ENCODE peak calls at places on chromosomes 16 and 17, in four cellular contexts. X is SK-N-SH, E is HCT116, Z is K562. S is an unnamed sample.

GRCh38 chr17:40086150-40087044 is 14.0 kb downstream of the NR1D1 start:
- DNase-seq in X (peak; percentile 92), E (no peak), Z (peak; percentile 82), S (peak; percentile 70)

GRCh38 chr16:2239231-2239675 is 3.0 kb downstream of the DNASE1L2 start:
- DNase-seq in E (no peak), Z (no peak), X (peak; percentile 23), S (no peak)

GRCh38 chr17:1590031-1590746 is 27.6 kb upstream of the PITPNA start:
- DNase-seq in E (peak; percentile 86), X (no peak), Z (peak; percentile 77), S (peak; percentile 90)

GRCh38 chr17:64028874-64029464 is 8.5 kb upstream of the ICAM2 start:
- DNase-seq in Z (peak; percentile 63), X (peak; percentile 83), E (peak; percentile 66), S (peak; percentile 68)

GRCh38 chr17:57671546-57672204 is 73.4 kb downstream of the CCDC182 start:
- DNase-seq in E (peak; percentile 47), Z (peak; percentile 86), X (peak; percentile 94), S (peak; percentile 81)

GRCh38 chr16:54026456-54026855 is 260.1 kb downstream of the IRX3 start:
- DNase-seq in X (no peak), E (no peak), Z (no peak), S (no peak)

GRCh38 chr17:75830168-75831031 is 13.8 kb downstream of the UNC13D start:
- DNase-seq in E (no peak), X (peak; percentile 88), Z (peak; percentile 50), S (peak; percentile 47)

GRCh38 chr16:19085679-19086200 is 18.3 kb downstream of the COQ7 start:
- DNase-seq in Z (peak; percentile 68), X (peak; percentile 22), E (no peak), S (no peak)

GRCh38 chr16:1908081-1908633 is 10.1 kb downstream of the HS3ST6 start:
- DNase-seq in X (peak; percentile 32), Z (no peak), E (no peak), S (no peak)

GRCh38 chr16:77647726-77648125 is 74.6 kb upstream of the NUDT7 start:
- DNase-seq in Z (no peak), X (no peak), E (no peak), S (no peak)

GRCh38 chr16:48576927-48577326 is 33.1 kb downstream of the N4BP1 start:
- DNase-seq in E (no peak), X (no peak), Z (no peak), S (peak; percentile 11)

GRCh38 chr16:46830417-46830901 is 521 bp downstream of the C16orf87 start:
- DNase-seq in E (no peak), Z (no peak), X (no peak), S (no peak)

GRCh38 chr16:59604331-59604730 is 870.2 kb upstream of the GOT2 start:
- DNase-seq in E (no peak), Z (no peak), X (no peak), S (no peak)

GRCh38 chr17:44878627-44879221 is 20.5 kb downstream of the EFTUD2 start:
- DNase-seq in X (peak; percentile 47), Z (peak; percentile 45), E (peak; percentile 6), S (peak; percentile 45)

GRCh38 chr16:89828199-89828869 is at the start of gene SPIRE2:
- DNase-seq in Z (peak; percentile 85), E (no peak), X (peak; percentile 95), S (peak; percentile 53)

GRCh38 chr16:31052131-31052530 is 18.8 kb downstream of the STX4 start:
- DNase-seq in X (no peak), Z (peak; percentile 28), E (peak; percentile 72), S (peak; percentile 90)

GRCh38 chr17:28925912-28926365 is 23.1 kb upstream of the DHRS13 start:
- DNase-seq in X (no peak), Z (no peak), E (no peak), S (no peak)

GRCh38 chr17:65657251-65657828 is 95.9 kb upstream of the AXIN2 start:
- DNase-seq in E (no peak), X (no peak), Z (no peak), S (no peak)

GRCh38 chr16:49836668-49837067 is 19.2 kb downstream of the ZNF423 start:
- DNase-seq in E (no peak), X (no peak), Z (no peak), S (no peak)

GRCh38 chr16:69514366-69514765 is 51.4 kb upstream of the NFAT5 start:
- DNase-seq in Z (no peak), E (no peak), X (no peak), S (no peak)

GRCh38 chr17:12983986-12984932 is 33.6 kb downstream of the ELAC2 start:
- DNase-seq in E (no peak), X (no peak), Z (no peak), S (no peak)

GRCh38 chr17:77928519-77929179 is 29.9 kb upstream of the TNRC6C start:
- DNase-seq in Z (no peak), X (no peak), E (no peak), S (no peak)

GRCh38 chr16:81198635-81199034 is 39.9 kb upstream of the BCO1 start:
- DNase-seq in X (no peak), Z (peak; percentile 43), E (no peak), S (no peak)

GRCh38 chr17:58624751-58625150 is 67.1 kb downstream of the TEX14 start:
- DNase-seq in X (no peak), E (no peak), Z (no peak), S (no peak)

GRCh38 chr16:81599034-81599744 is 154.6 kb downstream of the CMIP start:
- DNase-seq in X (no peak), E (no peak), Z (no peak), S (no peak)

GRCh38 chr17:7442142-7442541 is 2.7 kb upstream of the CHRNB1 start:
- DNase-seq in E (no peak), Z (no peak), X (no peak), S (no peak)

GRCh38 chr17:7439462-7440112 is at the start of gene FGF11:
- DNase-seq in E (no peak), Z (no peak), X (peak; percentile 60), S (no peak)

GRCh38 chr17:7440113-7440822 is 956 bp downstream of the FGF11 start:
- DNase-seq in Z (peak; percentile 19), X (peak; percentile 93), E (no peak), S (peak; percentile 39)

GRCh38 chr17:7441202-7441705 is 1.9 kb downstream of the FGF11 start:
- DNase-seq in Z (no peak), E (no peak), X (no peak), S (no peak)

DNA sequence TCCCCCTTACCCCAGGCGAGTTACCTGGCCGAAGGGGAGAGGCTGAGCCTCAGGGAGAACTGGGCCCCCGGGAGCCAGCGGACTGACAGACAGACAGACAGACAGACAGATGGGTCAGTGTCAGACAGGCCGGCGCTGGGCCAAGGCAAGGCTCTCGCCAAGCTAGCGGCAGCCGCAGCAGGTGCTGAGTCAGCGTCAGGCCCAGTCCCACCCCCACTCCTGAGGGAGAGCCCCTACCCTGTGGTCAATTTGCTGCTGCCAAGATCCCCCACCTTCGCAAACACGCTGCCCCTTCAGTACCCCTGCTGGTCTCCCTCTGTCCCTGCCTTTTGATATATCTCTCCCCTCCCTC is 1.5 kb downstream of the FGF11 start:
- DNase-seq in Z (peak; percentile 52), X (peak; percentile 72), E (no peak), S (no peak)
- TF ChIP-seq RAD21 in Z (no peak), X (no peak), E (no peak), S (no peak)

GRCh38 chr17:81712468-81713003 is 452 bp downstream of the SLC25A10 start:
- DNase-seq in E (no peak), X (peak; percentile 90), Z (peak; percentile 72), S (peak; percentile 77)
- TF ChIP-seq RAD21 in E (no peak), X (peak; percentile 32), Z (no peak), S (peak; percentile 32)

DNA sequence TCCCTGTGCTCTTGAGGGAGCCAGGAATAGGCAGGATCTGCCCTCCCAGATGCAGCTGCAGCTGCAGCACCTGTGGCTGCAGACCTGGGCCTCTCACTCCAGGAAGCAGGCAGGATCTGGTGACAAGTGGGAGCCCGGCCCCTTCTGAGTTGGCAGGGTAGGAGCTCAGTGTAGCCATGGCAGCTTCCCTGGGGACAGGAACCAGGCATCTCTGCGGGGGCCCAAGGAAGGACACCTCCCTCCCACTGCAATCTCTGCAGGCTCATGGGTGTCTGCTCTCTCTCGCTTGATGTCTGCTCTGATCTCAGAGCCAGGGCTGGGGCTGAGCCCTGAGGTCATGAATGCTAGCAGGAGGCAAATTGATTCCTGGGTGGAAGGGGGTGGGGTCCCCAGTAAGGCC is 592.5 kb upstream of the CA10 start:
- DNase-seq in X (peak; percentile 6), Z (no peak), E (no peak), S (no peak)
- TF ChIP-seq RAD21 in X (no peak), Z (no peak), E (no peak), S (no peak)

DNA sequence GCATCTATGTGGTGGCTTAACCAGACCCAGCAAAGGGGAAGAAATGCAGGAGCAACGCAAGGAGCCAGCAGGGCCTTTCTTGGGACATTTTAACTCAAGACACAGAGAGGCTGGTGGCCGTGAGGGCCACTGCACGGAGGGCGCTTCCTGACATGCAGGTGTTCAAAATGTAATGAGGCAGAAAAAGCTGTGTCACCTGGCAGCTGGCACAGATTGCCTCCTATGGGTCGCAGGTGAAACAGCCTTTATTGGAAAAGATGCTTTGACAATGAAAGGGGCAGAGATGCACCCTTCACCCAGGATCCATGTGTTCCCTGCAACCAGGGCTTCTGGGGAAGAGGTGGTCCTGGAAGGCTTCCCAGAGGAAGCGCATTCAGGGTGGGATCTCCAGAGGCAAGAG is 219.3 kb downstream of the XYLT1 start:
- DNase-seq in Z (no peak), X (no peak), E (no peak), S (no peak)
- TF ChIP-seq RAD21 in Z (no peak), X (no peak), E (peak; percentile 9), S (no peak)

GRCh38 chr17:61009619-61010018 is 332.0 kb downstream of the BCAS3 start:
- DNase-seq in Z (no peak), E (no peak), X (no peak), S (no peak)

GRCh38 chr17:61005358-61005757 is 327.7 kb downstream of the BCAS3 start:
- DNase-seq in Z (no peak), E (no peak), X (no peak), S (no peak)

GRCh38 chr17:61002316-61002736 is 324.7 kb downstream of the BCAS3 start:
- DNase-seq in E (peak; percentile 26), Z (peak; percentile 6), X (peak; percentile 55), S (peak; percentile 63)

GRCh38 chr17:61011269-61011668 is 333.6 kb downstream of the BCAS3 start:
- DNase-seq in E (no peak), Z (no peak), X (no peak), S (no peak)

DNA sequence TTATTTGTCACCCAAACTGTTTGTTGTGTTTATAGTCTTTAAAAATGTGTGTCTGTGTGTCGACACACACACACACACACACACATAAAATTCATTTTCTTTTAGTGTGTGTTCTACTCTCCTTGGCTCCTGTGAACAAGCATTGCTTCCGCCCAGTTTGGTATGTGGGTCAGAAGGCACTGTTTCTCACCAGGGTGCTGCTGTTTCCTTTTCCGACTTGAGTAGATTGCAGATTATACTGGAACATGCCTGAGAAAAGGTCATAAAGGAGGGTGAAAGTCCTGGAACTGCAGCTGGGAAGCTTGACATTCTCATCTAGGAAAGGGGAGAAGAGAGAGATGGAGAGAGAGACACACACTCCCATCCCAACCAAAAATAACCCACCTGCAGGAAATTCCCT is 330.3 kb downstream of the BCAS3 start:
- DNase-seq in X (no peak), Z (no peak), E (no peak), S (no peak)
- TF ChIP-seq RAD21 in X (no peak), Z (no peak), E (no peak), S (no peak)

GRCh38 chr17:73650147-73650546 is 5.9 kb upstream of the SDK2 start:
- DNase-seq in E (no peak), Z (no peak), X (peak; percentile 63), S (no peak)
- TF ChIP-seq RAD21 in E (peak; percentile 64), Z (no peak), X (peak; percentile 81), S (peak; percentile 81)

S was measured in A549.